ENCODE peak calls at places on chromosomes 11 and 22, in five cellular contexts. B is psoas muscle; V is cardiac muscle cell; G is neuronal stem cell; O is CD8-positive, alpha-beta memory T cell. Q is an unnamed sample.
A peak's percentile ranks its signal among the peaks of the same experiment; 100 is the strongest.

GRCh38 chr22:44029069-44029468 is 5.0 kb downstream of the PARVB start:
- DNase-seq in B (no peak), V (no peak), G (no peak), O (no peak), Q (no peak)

GRCh38 chr11:130940706-130941105 is 24.4 kb upstream of the SNX19 start:
- DNase-seq in B (no peak), V (no peak), G (no peak), O (no peak), Q (peak; percentile 81)

GRCh38 chr11:8705171-8705570 is 22.6 kb downstream of the RPL27A start:
- DNase-seq in B (no peak), V (no peak), G (no peak), O (no peak), Q (no peak)

GRCh38 chr22:43821606-43822425 is 9.7 kb upstream of the EFCAB6 start:
- DNase-seq in B (no peak), V (no peak), G (no peak), O (no peak), Q (no peak)

GRCh38 chr11:61098778-61099177 is 3.5 kb upstream of the CD5 start:
- DNase-seq in B (no peak), V (no peak), G (no peak), O (no peak), Q (no peak)

GRCh38 chr11:14373941-14374646 is 15.1 kb upstream of the RRAS2 start:
- DNase-seq in B (peak; percentile 58), V (no peak), G (no peak), O (no peak), Q (peak; percentile 89)

GRCh38 chr11:26839911-26840705 is 118.2 kb upstream of the SLC5A12 start:
- DNase-seq in B (no peak), V (no peak), G (no peak), O (no peak), Q (no peak)

GRCh38 chr11:129375731-129376657 is at the start of gene BARX2:
- DNase-seq in B (no peak), V (peak; percentile 89), G (peak; percentile 74), O (no peak), Q (peak; percentile 48)

GRCh38 chr11:71333473-71333872 is 81.1 kb upstream of the SHANK2 start:
- DNase-seq in B (no peak), V (no peak), G (no peak), O (peak; percentile 26), Q (no peak)

GRCh38 chr22:35620624-35621245 is 3.6 kb upstream of the MB start:
- DNase-seq in B (no peak), V (peak; percentile 93), G (no peak), O (no peak), Q (no peak)

GRCh38 chr11:102115557-102115956 is 5.3 kb downstream of the YAP1 start:
- DNase-seq in B (no peak), V (peak; percentile 54), G (peak; percentile 45), O (no peak), Q (peak; percentile 75)

GRCh38 chr22:42644422-42645340 is 4.3 kb upstream of the ATP5MGL start:
- DNase-seq in B (peak; percentile 67), V (no peak), G (no peak), O (no peak), Q (no peak)

GRCh38 chr11:86799680-86800075 is 664 bp upstream of the PRSS23 start:
- DNase-seq in B (no peak), V (peak; percentile 41), G (no peak), O (no peak), Q (no peak)

DNA sequence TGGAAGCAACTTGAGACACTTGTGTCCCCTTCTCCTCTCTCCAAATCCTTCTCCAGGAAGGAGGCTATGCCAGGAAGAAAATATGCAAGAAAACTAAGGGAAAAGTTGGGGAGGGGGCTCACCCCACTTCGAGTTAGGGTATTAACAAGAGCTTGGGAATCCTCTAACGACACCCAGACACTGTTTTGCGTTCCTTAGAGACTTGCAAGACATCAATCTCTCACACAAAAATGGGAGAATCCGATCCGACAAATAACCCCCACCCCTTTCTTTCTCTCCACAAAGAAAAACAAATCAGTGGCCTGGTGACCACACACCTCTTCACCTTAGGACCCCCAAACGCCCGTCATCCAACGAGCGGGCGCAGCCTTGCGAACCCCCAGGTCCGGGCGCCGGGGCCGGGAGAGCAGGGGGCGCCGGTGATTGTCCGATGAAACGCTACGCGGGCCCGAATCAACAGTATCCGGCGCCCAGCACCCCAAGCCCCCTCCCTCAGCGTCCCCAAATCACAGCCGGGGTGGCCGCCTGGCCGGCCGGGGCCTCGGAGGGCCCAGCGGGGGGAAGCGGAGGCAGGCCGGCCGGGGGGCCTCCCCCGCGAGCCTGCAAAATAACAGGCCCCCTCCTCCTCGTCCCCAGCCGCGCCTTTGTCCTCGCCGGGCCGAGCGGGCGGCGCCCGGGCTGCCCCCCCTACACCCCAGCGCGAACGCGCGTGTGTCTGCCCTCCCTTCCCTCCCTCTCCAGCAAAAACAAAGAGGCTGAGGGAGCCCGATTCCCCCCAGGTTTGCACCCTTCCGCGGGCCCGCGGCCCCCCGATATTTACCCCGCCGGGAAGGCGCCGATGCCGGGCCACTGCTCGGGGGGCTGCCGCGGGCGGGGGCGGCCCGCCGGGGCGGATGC is 645 bp downstream of the CSNK1E start:
- DNase-seq in B (peak; percentile 61), V (peak; percentile 61), G (no peak), O (peak; percentile 76), Q (peak; percentile 85)
- H3K4me1 ChIP-seq in B (peaks cover 34% of the 10 kb centered on the region), V (peaks cover 21% of the 10 kb centered on the region), G (peaks cover 37% of the 10 kb centered on the region), O (peaks cover 47% of the 10 kb centered on the region), Q (peaks cover 52% of the 10 kb centered on the region)

DNA sequence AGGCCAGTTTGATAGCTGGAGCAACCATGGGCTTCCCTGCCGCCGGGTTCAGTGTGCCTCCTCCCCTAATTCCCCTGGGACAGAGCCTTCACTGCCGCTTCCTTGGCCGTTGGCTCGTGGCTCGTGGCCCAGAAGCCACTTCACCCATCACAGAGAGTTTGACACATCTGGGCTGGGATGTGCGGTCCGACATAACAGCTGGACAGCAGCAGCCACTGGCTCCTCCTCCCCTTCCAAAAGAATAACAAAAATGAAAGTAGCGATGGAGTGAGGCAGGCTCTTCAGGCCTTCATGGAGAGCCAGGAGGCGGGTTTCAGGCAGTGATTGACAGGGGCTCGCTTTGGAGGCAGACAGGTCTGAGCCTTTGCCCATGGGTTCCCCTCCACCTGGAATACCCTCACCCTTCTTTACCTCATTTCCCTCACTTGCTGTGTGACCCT is 8.2 kb downstream of the CREB3L1 start:
- DNase-seq in B (peak; percentile 69), V (no peak), G (no peak), O (no peak), Q (peak; percentile 69)
- H3K4me3 ChIP-seq in B (no peak overlapping the region), V (no peak overlapping the region), G (no peak overlapping the region), O (no peak overlapping the region), Q (peak overlapping the region; percentile 75)

DNA sequence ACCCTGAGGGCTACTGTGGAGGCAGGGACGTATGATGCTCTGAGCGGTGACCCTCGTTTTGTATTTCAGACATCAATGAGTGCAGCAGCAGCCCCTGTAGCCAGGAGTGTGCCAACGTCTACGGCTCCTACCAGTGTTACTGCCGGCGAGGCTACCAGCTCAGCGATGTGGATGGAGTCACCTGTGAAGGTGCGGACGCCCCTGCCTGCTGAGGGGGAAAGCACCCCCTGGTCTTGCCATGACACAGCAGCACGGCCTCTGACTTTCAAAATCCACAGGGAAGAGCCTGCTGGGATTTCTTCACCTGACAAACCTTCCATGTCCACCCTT is 44.3 kb downstream of the FBLN1 start:
- DNase-seq in B (no peak), V (no peak), G (no peak), O (no peak), Q (no peak)
- H3K36me3 ChIP-seq in B (no peaks in the 10 kb centered on the region), V (no peaks in the 10 kb centered on the region), G (peaks cover 60% of the 10 kb centered on the region), O (no peaks in the 10 kb centered on the region), Q (peaks cover 28% of the 10 kb centered on the region)

GRCh38 chr11:47149781-47150180 is 26.9 kb downstream of the ARFGAP2 start:
- DNase-seq in B (no peak), V (no peak), G (no peak), O (no peak), Q (no peak)
- H3K4me1 ChIP-seq in B (peaks cover 19% of the 10 kb centered on the region), V (no peaks in the 10 kb centered on the region), G (peaks cover 7% of the 10 kb centered on the region), O (peaks cover 24% of the 10 kb centered on the region), Q (peaks cover 32% of the 10 kb centered on the region)

GRCh38 chr11:76134239-76134638 is 72.1 kb downstream of the WNT11 start:
- DNase-seq in B (no peak), V (no peak), G (no peak), O (no peak), Q (no peak)
- H3K4me3 ChIP-seq in B (no peak overlapping the region), V (no peak overlapping the region), G (no peak overlapping the region), O (no peak overlapping the region), Q (no peak overlapping the region)

DNA sequence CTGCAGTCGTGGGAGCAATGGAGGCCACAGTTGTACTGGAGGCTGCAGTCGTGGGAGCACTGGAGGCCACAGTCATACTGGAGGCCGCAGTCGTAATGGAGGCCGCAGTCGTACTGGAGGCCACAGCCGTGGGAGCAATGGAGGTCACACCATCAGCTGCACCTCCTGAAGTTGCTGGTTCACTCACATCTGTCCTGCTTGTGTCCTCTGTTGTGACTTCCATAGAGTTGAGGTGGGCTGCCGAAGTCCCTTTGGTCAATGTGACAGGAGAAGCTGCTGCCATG is 9.3 kb downstream of the C11orf24 start:
- DNase-seq in B (no peak), V (no peak), G (no peak), O (no peak), Q (no peak)
- H3K36me3 ChIP-seq in B (peaks cover 8% of the 10 kb centered on the region), V (peaks cover 17% of the 10 kb centered on the region), G (peaks cover 47% of the 10 kb centered on the region), O (peaks cover 9% of the 10 kb centered on the region), Q (peaks cover 64% of the 10 kb centered on the region)

DNA sequence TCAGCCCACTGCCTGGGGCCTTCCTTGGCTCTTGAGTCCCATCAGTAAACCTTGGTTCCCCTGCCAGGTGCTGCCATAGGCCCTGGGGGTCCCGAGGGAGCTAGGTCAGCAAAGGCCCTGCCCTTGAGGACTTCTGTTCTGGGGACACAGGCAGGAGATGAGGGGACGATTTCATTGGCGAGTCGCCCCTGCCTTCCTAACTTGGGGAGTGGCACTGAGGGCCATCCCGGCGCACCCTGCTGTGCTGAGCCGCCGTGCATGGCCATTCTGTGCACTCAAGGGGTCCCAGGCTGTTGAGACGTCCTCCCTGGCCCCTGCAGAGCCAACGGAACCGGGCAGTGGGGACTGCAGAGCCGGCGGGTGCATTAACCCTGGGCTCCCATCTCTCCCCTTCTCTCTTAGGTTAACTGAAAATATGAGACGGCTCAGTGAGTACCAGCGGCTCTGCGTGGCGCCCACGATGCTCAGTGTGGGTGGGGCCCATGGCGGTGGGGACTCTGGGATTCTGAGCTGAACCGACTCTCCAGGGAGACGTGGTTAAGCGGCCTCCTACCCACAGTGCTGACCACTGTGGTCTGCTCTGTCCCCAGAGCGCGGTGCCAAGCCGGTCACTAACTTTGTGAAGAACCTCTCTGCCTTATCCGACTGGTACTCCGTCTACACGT is 43.4 kb downstream of the GRAMD4 start:
- DNase-seq in B (no peak), V (no peak), G (no peak), O (no peak), Q (no peak)
- H3K4me1 ChIP-seq in B (peaks cover 16% of the 10 kb centered on the region), V (peaks cover 23% of the 10 kb centered on the region), G (no peaks in the 10 kb centered on the region), O (peaks cover 13% of the 10 kb centered on the region), Q (no peaks in the 10 kb centered on the region)

DNA sequence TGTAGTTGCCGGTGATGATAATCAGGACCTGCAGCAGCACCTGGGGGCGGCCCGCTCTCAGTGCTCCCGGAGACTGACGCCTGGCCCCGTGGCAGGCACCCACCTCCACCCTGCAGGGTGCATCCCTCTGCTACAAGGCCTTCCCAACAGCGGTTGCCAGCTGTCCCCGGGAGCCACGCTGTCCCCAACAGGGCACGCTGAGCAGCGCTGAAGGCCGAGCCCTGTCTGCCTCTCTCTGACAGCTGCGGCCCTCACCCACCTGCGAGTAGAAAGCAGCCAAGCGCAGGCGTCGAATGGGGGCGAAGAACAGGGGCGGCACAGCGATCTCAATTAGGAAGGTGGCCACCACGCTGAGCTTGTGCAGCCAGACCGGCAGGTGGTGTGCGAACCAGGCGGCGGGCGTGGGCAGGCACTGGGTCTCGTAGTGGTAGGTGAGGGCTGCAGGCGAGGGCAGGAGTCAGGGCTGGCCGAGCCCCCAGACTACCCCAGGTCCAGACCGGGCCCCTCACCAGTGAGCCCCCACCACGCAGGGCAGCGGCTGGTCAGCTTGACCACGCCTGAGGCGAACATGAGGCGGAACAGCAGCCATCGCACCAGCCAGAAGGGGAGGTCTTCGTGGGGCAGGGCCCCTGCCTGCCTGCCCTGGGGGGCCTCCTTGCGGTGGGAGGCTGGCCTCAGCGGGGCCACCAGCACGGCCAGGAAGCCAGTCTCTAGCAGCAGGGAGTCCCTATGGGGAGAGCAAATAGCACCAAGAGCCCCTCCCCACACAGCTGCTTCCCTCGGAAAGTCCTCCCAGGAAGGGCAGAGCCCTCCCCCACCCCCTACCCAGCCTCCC is 1.5 kb downstream of the LMF2 start:
- DNase-seq in B (no peak), V (no peak), G (no peak), O (no peak), Q (no peak)
- H3K4me3 ChIP-seq in B (peak overlapping the region; percentile 89), V (peak overlapping the region; percentile 82), G (peak overlapping the region; percentile 69), O (no peak overlapping the region), Q (peak overlapping the region; percentile 94)

Q was measured in adipocyte.